ENCODE peak calls at places on chromosomes 12 and 14, in six cellular contexts. One of them, this sample, is unnamed.

GRCh38 chr12:83823386-83824045 is 1089.1 kb downstream of the SLC6A15 start:
- DNase-seq in stomach: peak; percentile 63
- DNase-seq in cardiac fibroblast: peak; percentile 17
- DNase-seq in nephron progenitor cell: peak; percentile 43
- DNase-seq in AG10803: no peak
- DNase-seq in AG04450: no peak
- DNase-seq in this sample: no peak

GRCh38 chr14:59483819-59484610 is at the start of the genes JKAMP and L3HYPDH:
- DNase-seq in nephron progenitor cell: peak; percentile 99
- DNase-seq in AG10803: peak; percentile 92
- DNase-seq in stomach: peak; percentile 97
- DNase-seq in cardiac fibroblast: peak; percentile 96
- DNase-seq in AG04450: peak; percentile 87
- DNase-seq in this sample: peak; percentile 84

GRCh38 chr12:85516667-85517325 is 236.8 kb downstream of the ALX1 start:
- DNase-seq in stomach: no peak
- DNase-seq in AG04450: no peak
- DNase-seq in cardiac fibroblast: no peak
- DNase-seq in nephron progenitor cell: no peak
- DNase-seq in AG10803: no peak
- DNase-seq in this sample: no peak

GRCh38 chr12:63084501-63084900 is 66.5 kb downstream of the AVPR1A start:
- DNase-seq in nephron progenitor cell: no peak
- DNase-seq in stomach: no peak
- DNase-seq in AG04450: no peak
- DNase-seq in cardiac fibroblast: no peak
- DNase-seq in AG10803: no peak
- DNase-seq in this sample: no peak

GRCh38 chr12:34605955-34606748 is 583.9 kb downstream of the ALG10 start:
- DNase-seq in AG04450: no peak
- DNase-seq in stomach: no peak
- DNase-seq in cardiac fibroblast: no peak
- DNase-seq in nephron progenitor cell: no peak
- DNase-seq in AG10803: no peak
- DNase-seq in this sample: no peak

GRCh38 chr12:111304642-111305071 is 64.2 kb downstream of the PHETA1 start:
- DNase-seq in AG04450: no peak
- DNase-seq in stomach: no peak
- DNase-seq in nephron progenitor cell: peak; percentile 50
- DNase-seq in AG10803: no peak
- DNase-seq in cardiac fibroblast: no peak
- DNase-seq in this sample: peak; percentile 12

GRCh38 chr12:54173066-54173726 is 15.6 kb downstream of the SMUG1 start:
- DNase-seq in stomach: peak; percentile 52
- DNase-seq in cardiac fibroblast: peak; percentile 17
- DNase-seq in AG10803: peak; percentile 28
- DNase-seq in nephron progenitor cell: peak; percentile 74
- DNase-seq in AG04450: no peak
- DNase-seq in this sample: no peak

GRCh38 chr14:23153891-23154796 is 29.3 kb downstream of the SLC7A8 start:
- DNase-seq in AG04450: no peak
- DNase-seq in cardiac fibroblast: peak; percentile 95
- DNase-seq in stomach: peak; percentile 97
- DNase-seq in nephron progenitor cell: peak; percentile 42
- DNase-seq in AG10803: peak; percentile 92
- DNase-seq in this sample: peak; percentile 91

GRCh38 chr14:23071975-23072539 is 14.7 kb upstream of the CDH24 start:
- DNase-seq in AG10803: no peak
- DNase-seq in stomach: no peak
- DNase-seq in nephron progenitor cell: no peak
- DNase-seq in cardiac fibroblast: no peak
- DNase-seq in AG04450: no peak
- DNase-seq in this sample: no peak

GRCh38 chr14:52551696-52552062 is 626 bp downstream of the TXNDC16 start:
- DNase-seq in stomach: no peak
- DNase-seq in nephron progenitor cell: no peak
- DNase-seq in cardiac fibroblast: peak; percentile 59
- DNase-seq in AG10803: peak; percentile 22
- DNase-seq in AG04450: no peak
- DNase-seq in this sample: peak; percentile 6
- TF ChIP-seq CTCF in stomach: no peak
- TF ChIP-seq CTCF in nephron progenitor cell: no peak
- TF ChIP-seq CTCF in cardiac fibroblast: peak; percentile 43
- TF ChIP-seq CTCF in AG10803: peak; percentile 38
- TF ChIP-seq CTCF in AG04450: peak; percentile 53
- TF ChIP-seq CTCF in this sample: peak; percentile 37

DNA sequence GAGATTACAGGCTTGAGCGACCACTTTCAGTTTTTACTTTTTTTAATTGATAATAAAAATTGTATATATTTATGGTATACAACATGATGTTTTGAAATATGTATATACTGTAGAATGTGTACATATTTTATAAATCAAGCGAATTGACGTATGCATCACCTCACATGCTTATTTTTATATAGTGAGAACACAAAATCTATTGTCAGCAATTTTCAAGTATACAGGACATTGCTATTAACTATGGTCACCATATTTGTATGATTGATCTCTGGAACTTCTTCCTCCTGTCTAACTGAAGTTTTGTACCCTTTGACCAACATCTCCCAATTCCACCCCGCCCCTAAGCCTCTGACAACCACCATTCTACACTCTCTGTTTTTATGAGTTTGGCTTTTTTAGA is 56.3 kb upstream of the KICS2 start:
- DNase-seq in nephron progenitor cell: no peak
- DNase-seq in cardiac fibroblast: no peak
- DNase-seq in AG04450: no peak
- DNase-seq in AG10803: no peak
- DNase-seq in stomach: no peak
- DNase-seq in this sample: no peak
- TF ChIP-seq CTCF in nephron progenitor cell: no peak
- TF ChIP-seq CTCF in cardiac fibroblast: no peak
- TF ChIP-seq CTCF in AG04450: no peak
- TF ChIP-seq CTCF in AG10803: no peak
- TF ChIP-seq CTCF in stomach: no peak
- TF ChIP-seq CTCF in this sample: no peak

GRCh38 chr14:68655961-68656360 is 136.9 kb downstream of the ZFP36L1 start:
- DNase-seq in nephron progenitor cell: no peak
- DNase-seq in cardiac fibroblast: no peak
- DNase-seq in AG10803: no peak
- DNase-seq in AG04450: no peak
- DNase-seq in stomach: no peak
- DNase-seq in this sample: no peak
- TF ChIP-seq CTCF in nephron progenitor cell: no peak
- TF ChIP-seq CTCF in cardiac fibroblast: no peak
- TF ChIP-seq CTCF in AG10803: peak; percentile 3
- TF ChIP-seq CTCF in AG04450: no peak
- TF ChIP-seq CTCF in stomach: no peak
- TF ChIP-seq CTCF in this sample: no peak

DNA sequence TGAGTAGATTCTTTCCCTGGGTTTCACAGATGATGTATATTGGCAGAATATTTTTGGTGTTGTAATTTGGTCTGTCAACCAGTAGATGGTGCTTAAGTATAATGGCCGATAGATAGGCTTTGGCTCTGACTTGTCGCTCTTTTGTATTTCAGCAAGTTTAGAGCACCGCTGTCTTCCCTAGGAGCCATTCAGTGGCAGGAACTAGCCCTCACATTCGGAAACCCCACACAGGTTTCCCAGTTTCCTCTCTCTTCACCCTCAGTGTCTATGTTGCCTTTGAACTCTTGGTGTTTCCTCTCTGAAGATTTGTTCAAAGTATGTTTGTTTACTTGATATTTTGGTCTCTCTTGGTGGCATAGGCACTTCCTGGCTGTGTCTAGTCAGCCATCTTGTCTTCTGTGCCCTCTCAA is 102.2 kb downstream of the GPHN start:
- DNase-seq in stomach: no peak
- DNase-seq in cardiac fibroblast: peak; percentile 7
- DNase-seq in AG10803: no peak
- DNase-seq in AG04450: no peak
- DNase-seq in nephron progenitor cell: no peak
- DNase-seq in this sample: no peak
- TF ChIP-seq CTCF in stomach: no peak
- TF ChIP-seq CTCF in cardiac fibroblast: peak; percentile 55
- TF ChIP-seq CTCF in AG10803: peak; percentile 37
- TF ChIP-seq CTCF in AG04450: peak; percentile 46
- TF ChIP-seq CTCF in nephron progenitor cell: no peak
- TF ChIP-seq CTCF in this sample: peak; percentile 32

GRCh38 chr12:66269757-66270383 is 32.4 kb upstream of the HELB start:
- DNase-seq in stomach: no peak
- DNase-seq in nephron progenitor cell: no peak
- DNase-seq in AG04450: peak; percentile 20
- DNase-seq in AG10803: peak; percentile 68
- DNase-seq in cardiac fibroblast: peak; percentile 72
- DNase-seq in this sample: peak; percentile 17
- TF ChIP-seq CTCF in stomach: peak; percentile 19
- TF ChIP-seq CTCF in nephron progenitor cell: peak; percentile 60
- TF ChIP-seq CTCF in AG04450: peak; percentile 80
- TF ChIP-seq CTCF in AG10803: peak; percentile 81
- TF ChIP-seq CTCF in cardiac fibroblast: peak; percentile 74
- TF ChIP-seq CTCF in this sample: peak; percentile 56

DNA sequence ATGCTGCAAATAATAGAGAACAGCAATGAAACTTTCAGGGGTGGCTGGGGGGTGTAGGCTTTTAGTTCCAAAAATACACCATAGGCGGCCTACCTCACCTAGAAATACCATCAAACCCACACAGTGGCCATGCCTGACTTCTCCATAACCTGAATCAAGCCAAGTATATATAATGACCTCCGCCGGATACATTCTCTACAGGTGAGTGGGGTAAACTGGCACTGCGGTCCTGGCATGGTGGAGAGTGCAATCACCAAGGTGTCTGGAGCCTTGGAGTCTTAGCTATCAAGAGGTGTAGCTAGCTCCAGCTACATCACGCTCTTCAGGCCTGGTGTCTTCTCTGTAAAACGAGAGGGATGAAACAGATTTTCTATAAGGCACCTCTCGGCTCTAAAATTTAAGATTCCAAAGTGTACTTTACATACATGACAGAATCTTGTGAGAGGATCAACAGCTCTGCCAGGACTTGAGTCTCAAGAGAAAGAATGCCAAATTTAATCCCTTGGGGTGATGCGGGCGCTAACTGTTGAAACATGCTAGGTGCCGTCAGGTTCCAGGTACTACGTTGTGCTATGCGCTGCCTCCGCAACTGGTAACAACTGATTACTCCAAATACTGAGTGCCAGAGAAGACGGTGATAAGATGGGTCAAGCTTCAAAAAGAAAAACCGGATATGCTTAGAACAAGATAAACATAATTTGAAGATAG is 1.0 kb downstream of the ZBTB25 start:
- DNase-seq in AG10803: peak; percentile 13
- DNase-seq in nephron progenitor cell: no peak
- DNase-seq in stomach: peak; percentile 43
- DNase-seq in cardiac fibroblast: peak; percentile 17
- DNase-seq in AG04450: no peak
- DNase-seq in this sample: no peak
- TF ChIP-seq CTCF in AG10803: no peak
- TF ChIP-seq CTCF in nephron progenitor cell: no peak
- TF ChIP-seq CTCF in stomach: no peak
- TF ChIP-seq CTCF in cardiac fibroblast: no peak
- TF ChIP-seq CTCF in AG04450: no peak
- TF ChIP-seq CTCF in this sample: no peak

GRCh38 chr12:125029756-125030358 is 35.4 kb upstream of the AACS start:
- DNase-seq in AG04450: no peak
- DNase-seq in stomach: no peak
- DNase-seq in nephron progenitor cell: no peak
- DNase-seq in cardiac fibroblast: no peak
- DNase-seq in AG10803: peak; percentile 2
- DNase-seq in this sample: no peak

GRCh38 chr12:125025836-125026235 is 32.4 kb downstream of the BRI3BP start:
- DNase-seq in AG04450: no peak
- DNase-seq in AG10803: no peak
- DNase-seq in stomach: no peak
- DNase-seq in nephron progenitor cell: no peak
- DNase-seq in cardiac fibroblast: no peak
- DNase-seq in this sample: no peak

GRCh38 chr12:125024949-125025563 is 31.6 kb downstream of the BRI3BP start:
- DNase-seq in stomach: no peak
- DNase-seq in cardiac fibroblast: no peak
- DNase-seq in AG10803: no peak
- DNase-seq in nephron progenitor cell: no peak
- DNase-seq in AG04450: no peak
- DNase-seq in this sample: no peak

GRCh38 chr12:125032466-125033152 is 32.6 kb upstream of the AACS start:
- DNase-seq in stomach: no peak
- DNase-seq in AG10803: no peak
- DNase-seq in AG04450: no peak
- DNase-seq in nephron progenitor cell: no peak
- DNase-seq in cardiac fibroblast: no peak
- DNase-seq in this sample: no peak

DNA sequence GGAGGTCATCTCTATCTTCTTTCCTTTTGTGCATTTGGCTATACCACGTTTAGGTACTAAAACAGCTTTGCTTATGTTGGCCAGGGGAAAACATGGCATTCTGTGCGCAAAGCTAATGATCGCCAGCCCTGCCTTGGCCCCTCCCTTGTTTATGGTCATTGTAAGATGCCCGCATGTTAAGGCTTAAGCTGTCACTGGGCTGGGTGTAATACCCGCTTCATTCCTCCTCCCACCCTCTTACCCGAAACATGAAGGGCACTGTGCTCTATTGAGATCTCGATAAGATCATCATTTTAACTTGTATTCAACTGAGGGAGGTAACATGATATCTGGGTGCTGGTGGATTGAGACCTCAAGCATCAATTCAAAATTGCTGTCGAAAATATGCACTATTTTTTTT is 34.7 kb downstream of the BRI3BP start:
- DNase-seq in AG10803: no peak
- DNase-seq in stomach: no peak
- DNase-seq in nephron progenitor cell: no peak
- DNase-seq in AG04450: no peak
- DNase-seq in cardiac fibroblast: no peak
- DNase-seq in this sample: no peak
- TF ChIP-seq CTCF in AG10803: no peak
- TF ChIP-seq CTCF in stomach: no peak
- TF ChIP-seq CTCF in nephron progenitor cell: no peak
- TF ChIP-seq CTCF in AG04450: no peak
- TF ChIP-seq CTCF in cardiac fibroblast: no peak
- TF ChIP-seq CTCF in this sample: no peak

GRCh38 chr12:55446334-55446733 is 2.5 kb downstream of the OR6C2 start:
- DNase-seq in nephron progenitor cell: no peak
- DNase-seq in AG10803: no peak
- DNase-seq in AG04450: no peak
- DNase-seq in stomach: no peak
- DNase-seq in cardiac fibroblast: no peak
- DNase-seq in this sample: no peak
- TF ChIP-seq CTCF in nephron progenitor cell: no peak
- TF ChIP-seq CTCF in AG10803: no peak
- TF ChIP-seq CTCF in AG04450: no peak
- TF ChIP-seq CTCF in stomach: no peak
- TF ChIP-seq CTCF in cardiac fibroblast: no peak
- TF ChIP-seq CTCF in this sample: no peak

GRCh38 chr12:120944645-120945217 is 33.6 kb upstream of the HNF1A start:
- DNase-seq in AG10803: peak; percentile 39
- DNase-seq in nephron progenitor cell: peak; percentile 71
- DNase-seq in cardiac fibroblast: peak; percentile 58
- DNase-seq in stomach: peak; percentile 67
- DNase-seq in AG04450: peak; percentile 10
- DNase-seq in this sample: peak; percentile 11
- TF ChIP-seq CTCF in AG10803: peak; percentile 82
- TF ChIP-seq CTCF in nephron progenitor cell: peak; percentile 68
- TF ChIP-seq CTCF in cardiac fibroblast: peak; percentile 90
- TF ChIP-seq CTCF in stomach: peak; percentile 14
- TF ChIP-seq CTCF in AG04450: peak; percentile 83
- TF ChIP-seq CTCF in this sample: peak; percentile 86